ENCODE peak calls at places on chromosomes 12 and 14, in seven cellular contexts. A is mucosa of descending colon; O is lower lobe of right lung; M is psoas muscle; B is GM23248; K is fibroblast of lung; X is naive thymus-derived CD4-positive, alpha-beta T cell. V is an unnamed sample.

GRCh38 chr14:98223106-98223505 is 1048.9 kb downstream of the BCL11B start:
- DNase-seq in A (no peak), X (no peak), K (no peak), O (no peak), B (no peak), M (no peak), V (no peak)

GRCh38 chr12:49358548-49359141 is 8.6 kb upstream of the SPATS2 start:
- DNase-seq in A (no peak), M (no peak), B (peak; percentile 62), X (peak; percentile 62), K (peak; percentile 81), O (no peak), V (no peak)

GRCh38 chr12:82449179-82449578 is 90.8 kb downstream of the METTL25 start:
- DNase-seq in K (no peak), X (no peak), A (no peak), B (peak; percentile 28), O (no peak), M (no peak), V (no peak)

GRCh38 chr12:125161712-125162023 is 96.4 kb downstream of the AACS start:
- DNase-seq in B (no peak), O (no peak), X (no peak), K (no peak), M (no peak), A (no peak), V (no peak)

GRCh38 chr14:100124551-100125088 is 34.8 kb downstream of the DEGS2 start:
- DNase-seq in B (no peak), O (no peak), X (no peak), M (no peak), K (no peak), A (no peak), V (no peak)

GRCh38 chr14:89252887-89253532 is 164.0 kb downstream of the FOXN3 start:
- DNase-seq in A (no peak), B (no peak), O (no peak), K (peak; percentile 28), M (peak; percentile 29), X (no peak), V (no peak)

GRCh38 chr12:123269395-123269892 is 2.2 kb downstream of the CDK2AP1 start:
- DNase-seq in O (peak; percentile 76), M (peak; percentile 67), A (peak; percentile 83), B (peak; percentile 89), X (peak; percentile 18), K (peak; percentile 64), V (peak; percentile 87)

GRCh38 chr12:94603434-94604068 is 46.8 kb downstream of the TMCC3 start:
- DNase-seq in B (peak; percentile 32), O (peak; percentile 58), M (no peak), K (no peak), A (no peak), X (peak; percentile 31), V (peak; percentile 39)

GRCh38 chr14:99671230-99672224 is 12.6 kb upstream of the CYP46A1 start:
- DNase-seq in M (no peak), K (no peak), B (no peak), O (peak; percentile 6), X (no peak), A (no peak), V (no peak)

GRCh38 chr12:111443586-111443985 is 37.9 kb downstream of the SH2B3 start:
- DNase-seq in X (no peak), O (no peak), B (peak; percentile 92), A (no peak), M (no peak), K (no peak), V (no peak)

GRCh38 chr14:74237441-74237840 is 1.8 kb upstream of the VSX2 start:
- DNase-seq in O (no peak), M (no peak), X (no peak), K (no peak), B (peak; percentile 31), A (no peak), V (no peak)

GRCh38 chr14:100654814-100655795 is 67.9 kb upstream of the BEGAIN start:
- DNase-seq in A (peak; percentile 67), B (peak; percentile 51), M (no peak), K (no peak), X (peak; percentile 37), O (peak; percentile 62), V (no peak)

GRCh38 chr12:28872654-28873268 is 276.3 kb upstream of the FAR2 start:
- DNase-seq in O (no peak), K (peak; percentile 70), B (peak; percentile 56), X (no peak), A (no peak), M (no peak), V (peak; percentile 39)

GRCh38 chr14:65387628-65388027 is 24.9 kb upstream of the FUT8 start:
- DNase-seq in K (no peak), O (no peak), M (no peak), B (no peak), X (no peak), A (no peak), V (no peak)

GRCh38 chr12:117031843-117032592 is 67.2 kb downstream of the TESC start:
- DNase-seq in A (no peak), X (no peak), B (no peak), K (no peak), O (no peak), M (no peak), V (no peak)
- H3K4me1 ChIP-seq in A (no peaks in the 10 kb centered on the region), X (no peaks in the 10 kb centered on the region), B (no peaks in the 10 kb centered on the region), K (no peaks in the 10 kb centered on the region), O (no peaks in the 10 kb centered on the region), M (peaks cover 7% of the 10 kb centered on the region), V (no peaks in the 10 kb centered on the region)

GRCh38 chr12:132068250-132068649 is 75.9 kb downstream of the DDX51 start:
- DNase-seq in B (no peak), O (no peak), A (no peak), K (no peak), X (no peak), M (no peak), V (no peak)

GRCh38 chr12:132066749-132067148 is 77.4 kb downstream of the DDX51 start:
- DNase-seq in X (no peak), A (no peak), O (no peak), B (no peak), M (no peak), K (no peak), V (no peak)

GRCh38 chr12:132066345-132066685 is 77.8 kb downstream of the DDX51 start:
- DNase-seq in K (no peak), B (no peak), A (no peak), X (peak; percentile 40), M (no peak), O (no peak), V (no peak)

GRCh38 chr12:132065609-132066344 is 78.3 kb downstream of the DDX51 start:
- DNase-seq in A (no peak), X (no peak), O (no peak), K (no peak), M (no peak), B (no peak), V (no peak)

GRCh38 chr12:132067182-132067581 is 76.9 kb downstream of the DDX51 start:
- DNase-seq in M (no peak), X (no peak), B (no peak), O (no peak), A (no peak), K (no peak), V (no peak)
- H3K36me3 ChIP-seq in M (peaks cover 10% of the 10 kb centered on the region), X (peaks cover 85% of the 10 kb centered on the region), B (peaks cover 16% of the 10 kb centered on the region), O (peaks cover 97% of the 10 kb centered on the region), A (no peaks in the 10 kb centered on the region), K (peaks cover 34% of the 10 kb centered on the region), V (peaks cover 100% of the 10 kb centered on the region)

GRCh38 chr12:57474430-57474829 is 5.2 kb downstream of the ARHGAP9 start:
- DNase-seq in A (no peak), M (no peak), B (no peak), O (no peak), X (no peak), K (no peak), V (no peak)
- H3K4me1 ChIP-seq in A (peaks cover 23% of the 10 kb centered on the region), M (peaks cover 13% of the 10 kb centered on the region), B (no peaks in the 10 kb centered on the region), O (peaks cover 31% of the 10 kb centered on the region), X (peaks cover 57% of the 10 kb centered on the region), K (no peaks in the 10 kb centered on the region), V (peaks cover 65% of the 10 kb centered on the region)

GRCh38 chr14:23310546-23310945 is 3.9 kb downstream of the BCL2L2 start:
- DNase-seq in M (no peak), O (no peak), B (no peak), A (no peak), K (no peak), X (no peak), V (no peak)
- H3K36me3 ChIP-seq in M (no peaks in the 10 kb centered on the region), O (peaks cover 48% of the 10 kb centered on the region), B (peaks cover 31% of the 10 kb centered on the region), A (no peaks in the 10 kb centered on the region), K (peaks cover 13% of the 10 kb centered on the region), X (no peaks in the 10 kb centered on the region), V (no peaks in the 10 kb centered on the region)

DNA sequence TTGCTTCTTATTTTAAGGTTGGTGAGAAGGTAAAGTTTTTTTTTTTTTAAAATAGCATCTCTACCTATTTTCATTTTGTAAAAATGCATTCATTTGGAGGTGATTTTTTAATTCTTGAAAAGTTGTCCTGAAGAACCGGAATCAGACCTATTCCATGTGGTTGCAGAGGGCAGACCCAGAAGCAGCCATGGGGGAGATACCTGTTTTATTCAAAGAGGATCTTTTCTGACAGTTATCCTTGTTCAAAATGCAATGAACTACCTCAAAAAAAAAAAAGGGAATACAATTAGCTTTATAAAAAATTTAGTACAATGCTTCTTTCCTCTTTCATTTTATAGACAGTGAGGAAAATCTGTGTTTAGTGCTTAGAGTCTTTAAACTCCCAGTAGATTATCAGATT is 8.4 kb upstream of the NEMF start:
- DNase-seq in M (no peak), B (peak; percentile 11), X (no peak), K (no peak), O (no peak), A (no peak), V (no peak)
- H3K4me1 ChIP-seq in M (peaks cover 15% of the 10 kb centered on the region), B (peaks cover 20% of the 10 kb centered on the region), X (peaks cover 25% of the 10 kb centered on the region), K (peaks cover 3% of the 10 kb centered on the region), O (peaks cover 37% of the 10 kb centered on the region), A (no peaks in the 10 kb centered on the region), V (peaks cover 32% of the 10 kb centered on the region)

DNA sequence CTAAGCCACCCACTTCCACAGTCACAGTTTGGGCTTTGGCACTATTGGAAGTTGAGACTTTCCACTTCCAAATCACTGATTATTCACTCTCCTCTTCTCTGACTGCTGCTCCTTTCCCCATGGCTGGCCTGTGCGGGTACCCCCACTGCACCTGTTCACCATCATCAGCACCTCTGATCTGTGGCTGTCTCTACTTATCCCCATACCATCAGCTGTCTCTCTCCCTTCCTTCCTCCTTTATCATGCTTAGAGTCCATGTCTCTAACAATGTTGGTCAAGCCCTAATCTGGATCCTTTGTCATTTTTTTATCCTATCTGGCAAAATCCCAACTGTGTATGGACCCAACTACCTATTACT is 15.3 kb upstream of the TSPAN9 start:
- DNase-seq in X (no peak), A (no peak), O (no peak), M (no peak), B (no peak), K (no peak), V (no peak)
- H3K36me3 ChIP-seq in X (no peaks in the 10 kb centered on the region), A (no peaks in the 10 kb centered on the region), O (no peaks in the 10 kb centered on the region), M (no peaks in the 10 kb centered on the region), B (no peaks in the 10 kb centered on the region), K (no peaks in the 10 kb centered on the region), V (no peaks in the 10 kb centered on the region)

GRCh38 chr12:6547566-6547965 is 8.3 kb downstream of the IFFO1 start:
- DNase-seq in K (no peak), A (no peak), B (no peak), M (peak; percentile 1), X (no peak), O (no peak), V (no peak)
- H3K4me1 ChIP-seq in K (peaks cover 43% of the 10 kb centered on the region), A (peaks cover 9% of the 10 kb centered on the region), B (peaks cover 59% of the 10 kb centered on the region), M (peaks cover 24% of the 10 kb centered on the region), X (peaks cover 3% of the 10 kb centered on the region), O (peaks cover 47% of the 10 kb centered on the region), V (peaks cover 14% of the 10 kb centered on the region)

GRCh38 chr14:69059658-69060648 is 80.9 kb upstream of the ACTN1 start:
- DNase-seq in M (peak; percentile 24), B (peak; percentile 99), A (no peak), K (peak; percentile 93), X (no peak), O (no peak), V (no peak)
- H3K36me3 ChIP-seq in M (peaks cover 6% of the 10 kb centered on the region), B (peaks cover 16% of the 10 kb centered on the region), A (peaks cover 4% of the 10 kb centered on the region), K (peaks cover 7% of the 10 kb centered on the region), X (peaks cover 62% of the 10 kb centered on the region), O (peaks cover 78% of the 10 kb centered on the region), V (peaks cover 54% of the 10 kb centered on the region)

V was measured in left lung.